ENCODE peak calls at places on chromosomes 2 and 18, in four cellular contexts. X is GM12878, J is HepG2, B is K562. H is an unnamed sample.

GRCh38 chr2:101149241-101150192 is 1.7 kb downstream of the TBC1D8 start:
- DNase-seq in B (no peak), X (no peak), J (peak; percentile 74), H (no peak)

GRCh38 chr2:60058781-60059180 is 494.7 kb downstream of the BCL11A start:
- DNase-seq in J (no peak), B (no peak), X (no peak), H (no peak)

GRCh38 chr2:140759431-140760156 is 1371.2 kb downstream of the LRP1B start:
- DNase-seq in J (no peak), X (no peak), B (no peak), H (no peak)

GRCh38 chr2:136557203-136557602 is 208.1 kb upstream of the THSD7B start:
- DNase-seq in B (no peak), J (no peak), X (no peak), H (no peak)

GRCh38 chr2:11753452-11753885 is 7.0 kb downstream of the LPIN1 start:
- DNase-seq in J (no peak), B (peak; percentile 65), X (peak; percentile 93), H (no peak)

GRCh38 chr2:205654878-205655601 is 27.3 kb upstream of the NRP2 start:
- DNase-seq in J (no peak), X (no peak), B (no peak), H (no peak)

GRCh38 chr18:12328179-12328823 is 20.3 kb downstream of the TUBB6 start:
- DNase-seq in X (no peak), J (no peak), B (no peak), H (no peak)

GRCh38 chr2:33378551-33379220 is 97.8 kb upstream of the RASGRP3 start:
- DNase-seq in B (no peak), X (no peak), J (no peak), H (no peak)

GRCh38 chr18:44678725-44679055 is 2.0 kb upstream of the SETBP1 start:
- DNase-seq in B (no peak), X (no peak), J (no peak), H (no peak)

GRCh38 chr2:144942516-144943256 is 422.8 kb upstream of the ZEB2 start:
- DNase-seq in X (no peak), B (peak; percentile 20), J (no peak), H (no peak)

GRCh38 chr2:97645112-97645699 is 656 bp upstream of the COX5B start:
- DNase-seq in B (peak; percentile 60), X (no peak), J (no peak), H (no peak)

GRCh38 chr2:192025607-192026006 is 169.1 kb downstream of the TMEFF2 start:
- DNase-seq in X (no peak), J (no peak), B (no peak), H (no peak)

GRCh38 chr2:192166946-192167345 is 27.8 kb downstream of the TMEFF2 start:
- DNase-seq in X (no peak), B (no peak), J (no peak), H (no peak)

GRCh38 chr2:191625016-191625415 is 52.9 kb upstream of the NABP1 start:
- DNase-seq in B (no peak), X (no peak), J (peak; percentile 75), H (no peak)

GRCh38 chr2:135819211-135819610 is 17.8 kb downstream of the LCT start:
- DNase-seq in X (no peak), J (peak; percentile 29), B (peak; percentile 48), H (peak; percentile 21)

GRCh38 chr2:150076281-150076680 is 411.2 kb downstream of the RND3 start:
- DNase-seq in B (no peak), J (no peak), X (no peak), H (no peak)

GRCh38 chr2:173793649-173794565 is 171.3 kb downstream of the SP3 start:
- DNase-seq in X (no peak), J (no peak), B (peak; percentile 14), H (no peak)

GRCh38 chr18:52716926-52717325 is 376.9 kb downstream of the DCC start:
- DNase-seq in X (no peak), J (peak; percentile 27), B (peak; percentile 0), H (no peak)

GRCh38 chr2:17257194-17257909 is 260.9 kb downstream of the RAD51AP2 start:
- DNase-seq in X (no peak), J (no peak), B (no peak), H (no peak)

GRCh38 chr2:60555066-60555793 is 1.8 kb upstream of the BCL11A start:
- DNase-seq in B (peak; percentile 51), J (peak; percentile 52), X (no peak), H (peak; percentile 36)

GRCh38 chr18:31575515-31576246 is 16.0 kb upstream of the TTR start:
- DNase-seq in J (no peak), B (no peak), X (no peak), H (no peak)

GRCh38 chr2:112474844-112475486 is 7.0 kb upstream of the TTL start:
- DNase-seq in J (no peak), X (no peak), B (no peak), H (no peak)

GRCh38 chr2:151374426-151374825 is 17.0 kb downstream of the TNFAIP6 start:
- DNase-seq in X (no peak), J (no peak), B (peak; percentile 27), H (no peak)

GRCh38 chr2:33023732-33024301 is 77.1 kb downstream of the LTBP1 start:
- DNase-seq in J (no peak), X (no peak), B (no peak), H (no peak)

GRCh38 chr2:39216495-39217191 is 27.1 kb downstream of the CDKL4 start:
- DNase-seq in J (peak; percentile 78), B (no peak), X (no peak), H (no peak)

GRCh38 chr2:149100739-149101699 is 62.5 kb downstream of the LYPD6B start:
- DNase-seq in J (no peak), X (no peak), B (no peak), H (no peak)

GRCh38 chr2:162677476-162677875 is 161.1 kb downstream of the KCNH7 start:
- DNase-seq in J (no peak), X (no peak), B (no peak), H (no peak)

GRCh38 chr2:136143603-136144451 is 25.9 kb upstream of the CXCR4 start:
- DNase-seq in J (no peak), B (no peak), X (no peak), H (no peak)

GRCh38 chr18:50950626-50951025 is 17.2 kb upstream of the ELAC1 start:
- DNase-seq in X (no peak), J (no peak), B (no peak), H (no peak)

GRCh38 chr2:238418196-238418998 is 8.3 kb upstream of the ASB1 start:
- DNase-seq in B (no peak), J (no peak), X (no peak), H (no peak)

GRCh38 chr2:225270861-225271260 is 128.6 kb upstream of the NYAP2 start:
- DNase-seq in J (no peak), B (peak; percentile 46), X (peak; percentile 82), H (peak; percentile 75)

GRCh38 chr18:13006731-13007550 is 15.8 kb downstream of the CEP192 start:
- DNase-seq in B (no peak), X (no peak), J (no peak), H (no peak)

GRCh38 chr2:173983414-173983871 is 18.3 kb upstream of the SP3 start:
- DNase-seq in B (no peak), J (peak; percentile 58), X (no peak), H (no peak)

DNA sequence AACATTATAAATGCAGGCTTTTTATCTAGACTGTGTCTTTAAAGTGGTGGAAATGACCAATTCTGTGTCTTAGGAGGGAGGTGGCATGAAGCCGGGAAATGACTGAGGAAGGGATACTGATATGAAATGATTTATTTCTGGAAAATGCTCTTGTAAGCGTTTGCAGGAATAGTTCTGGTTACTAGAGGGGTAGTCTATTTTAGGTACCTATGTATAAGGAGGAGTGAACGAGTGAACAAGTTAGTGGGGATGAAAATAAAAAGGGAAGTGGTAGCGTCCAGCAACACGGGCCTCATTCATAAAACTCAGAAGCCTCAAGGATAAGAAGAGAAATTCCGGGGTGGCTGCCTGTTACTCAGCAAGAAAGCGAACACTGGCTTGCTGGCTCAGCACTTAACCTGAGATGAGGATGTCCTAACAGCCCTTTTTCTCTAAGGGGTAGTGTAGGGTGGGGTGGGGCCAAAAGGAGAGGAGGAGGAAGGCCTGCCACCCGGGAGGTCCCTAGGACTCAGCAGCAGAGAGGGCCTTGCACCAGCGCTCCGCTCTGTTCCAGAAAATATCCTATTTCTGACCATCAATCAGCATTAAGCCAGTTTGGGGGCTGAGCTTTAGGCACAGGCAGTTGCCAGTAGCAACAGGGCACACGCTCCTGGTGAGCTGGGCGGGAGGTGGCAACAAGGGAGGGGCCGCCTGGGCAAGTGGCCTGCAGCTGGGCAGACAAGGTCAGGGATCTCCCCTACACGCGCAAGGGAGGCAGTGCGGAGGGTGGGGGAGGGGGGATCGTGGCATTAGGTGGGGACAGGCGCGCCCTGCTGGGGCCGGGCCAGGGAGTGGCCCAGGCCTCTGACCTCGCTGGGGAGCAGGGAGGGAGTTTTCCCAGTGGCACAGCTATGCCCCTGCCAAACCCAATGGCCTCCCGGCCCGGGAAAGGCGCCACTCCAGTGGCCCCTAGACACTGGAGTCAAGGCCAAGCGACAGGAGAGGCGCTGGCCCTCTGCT is 303.0 kb downstream of the NCKAP5 start:
- DNase-seq in B (no peak), X (no peak), J (no peak), H (no peak)
- H2AFZ ChIP-seq in B (no peak overlapping the region), X (no peak overlapping the region), J (no peak overlapping the region), H (no peak overlapping the region)

DNA sequence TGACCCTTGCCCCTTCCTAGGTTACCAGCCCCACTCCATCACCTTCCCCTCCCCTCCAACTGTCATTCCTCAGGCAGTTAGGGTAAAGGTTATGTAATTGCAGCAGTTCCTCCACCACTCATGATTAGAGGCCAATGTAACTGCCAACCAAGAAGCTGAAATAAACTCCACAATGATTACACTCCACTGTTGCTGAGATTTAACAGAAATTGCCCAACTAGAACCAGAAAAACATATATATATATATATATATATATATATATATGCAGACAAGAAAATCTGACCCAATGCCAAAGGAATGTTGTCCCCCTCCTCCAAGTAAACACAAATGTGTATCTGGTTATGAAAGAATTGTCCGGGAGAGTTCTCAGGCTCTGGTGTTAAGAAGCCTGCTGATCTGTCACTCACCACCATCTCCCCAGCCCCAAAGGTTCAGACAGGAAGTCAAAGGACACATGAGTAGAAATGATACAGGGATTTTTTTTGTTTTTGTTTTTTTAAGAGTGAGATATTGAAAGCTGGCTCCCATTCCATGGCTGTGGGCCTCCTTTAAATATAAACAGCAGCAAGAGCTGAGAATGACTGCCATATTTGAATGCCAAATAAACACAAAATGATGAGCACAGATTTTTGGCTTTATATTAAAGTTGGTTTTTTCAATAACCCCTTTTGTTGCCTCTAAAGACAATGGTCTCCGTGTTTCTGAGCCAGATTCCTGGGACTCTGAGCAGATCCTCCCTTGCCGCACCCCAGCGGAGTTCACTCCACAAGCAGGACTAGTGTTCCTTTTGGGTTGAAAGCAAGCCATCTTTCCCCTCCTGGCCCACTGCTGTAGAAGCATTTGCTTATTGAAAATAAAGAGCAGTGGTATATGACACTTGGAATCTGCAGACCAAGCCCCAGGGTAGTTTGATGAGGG is 127.1 kb upstream of the MAPRE2 start:
- DNase-seq in B (no peak), X (no peak), J (peak; percentile 97), H (no peak)
- TF ChIP-seq ZNF274 in B (no peak), X (no peak), J (no peak), H (no peak)

GRCh38 chr18:26458526-26459232 is 89.7 kb downstream of the KCTD1 start:
- DNase-seq in B (no peak), J (no peak), X (peak; percentile 70), H (no peak)
- H2AFZ ChIP-seq in B (no peak overlapping the region), J (no peak overlapping the region), X (peak overlapping the region; percentile 79), H (no peak overlapping the region)

GRCh38 chr2:8578335-8579244 is 103.3 kb upstream of the ID2 start:
- DNase-seq in B (no peak), X (no peak), J (no peak), H (no peak)

GRCh38 chr2:8581048-8581561 is 100.8 kb upstream of the ID2 start:
- DNase-seq in X (no peak), B (no peak), J (no peak), H (no peak)

GRCh38 chr2:8580316-8581047 is 101.4 kb upstream of the ID2 start:
- DNase-seq in J (no peak), X (no peak), B (no peak), H (no peak)

GRCh38 chr2:8581601-8582041 is 100.2 kb upstream of the ID2 start:
- DNase-seq in J (peak; percentile 34), B (peak; percentile 20), X (no peak), H (no peak)

GRCh38 chr2:8579686-8580085 is 102.2 kb upstream of the ID2 start:
- DNase-seq in J (no peak), X (no peak), B (no peak), H (no peak)
- TF ChIP-seq ZNF274 in J (no peak), X (no peak), B (no peak), H (no peak)